ENCODE peak calls at places on chromosome 15, in five cellular contexts. O, N, Y, Z and E are unnamed samples. For H3K4me1, the result is how much of the 10 kb centered on the place peaks cover.

GRCh38 chr15:35545316-35545824 is 595 bp downstream of the DPH6 start:
- DNase-seq in O (peak), N (no peak), Y (no peak), Z (no peak), E (peak)

GRCh38 chr15:43133429-43134156 is at the start of gene TMEM62:
- DNase-seq in O (peak), N (peak), Y (peak), Z (peak), E (peak)

GRCh38 chr15:86772369-86773059 is 692.8 kb downstream of the AGBL1 start:
- DNase-seq in O (no peak), N (no peak), Y (no peak), Z (peak), E (no peak)

GRCh38 chr15:31781261-31781660 is 249.1 kb upstream of the CHRNA7 start:
- DNase-seq in O (no peak), N (no peak), Y (no peak), Z (no peak), E (no peak)

GRCh38 chr15:34122771-34123183 is 20.9 kb downstream of the PGBD4 start:
- DNase-seq in O (no peak), N (no peak), Y (no peak), Z (peak), E (peak)

GRCh38 chr15:58582150-58582549 is 150.4 kb downstream of the LIPC start:
- DNase-seq in O (no peak), N (no peak), Y (no peak), Z (no peak), E (no peak)

GRCh38 chr15:49064281-49064653 is 18.0 kb upstream of the SECISBP2L start:
- DNase-seq in O (no peak), N (no peak), Y (no peak), Z (no peak), E (no peak)

GRCh38 chr15:39054128-39054732 is 489.6 kb upstream of the RASGRP1 start:
- DNase-seq in O (no peak), N (no peak), Y (no peak), Z (no peak), E (no peak)

GRCh38 chr15:58306591-58307312 is 125.0 kb upstream of the LIPC start:
- DNase-seq in O (no peak), N (no peak), Y (no peak), Z (peak), E (peak)

GRCh38 chr15:85109333-85109732 is 127.7 kb downstream of the PDE8A start:
- DNase-seq in O (no peak), N (no peak), Y (no peak), Z (no peak), E (no peak)

GRCh38 chr15:63243776-63244175 is 33.6 kb upstream of the APH1B start:
- DNase-seq in O (no peak), N (no peak), Y (no peak), Z (no peak), E (no peak)

GRCh38 chr15:63244976-63245645 is 32.3 kb upstream of the APH1B start:
- DNase-seq in O (no peak), N (peak), Y (no peak), Z (no peak), E (no peak)

GRCh38 chr15:63246691-63247464 is 30.5 kb upstream of the APH1B start:
- DNase-seq in O (no peak), N (no peak), Y (no peak), Z (peak), E (peak)

GRCh38 chr15:63243101-63243500 is 34.3 kb upstream of the APH1B start:
- DNase-seq in O (no peak), N (no peak), Y (no peak), Z (no peak), E (no peak)

DNA sequence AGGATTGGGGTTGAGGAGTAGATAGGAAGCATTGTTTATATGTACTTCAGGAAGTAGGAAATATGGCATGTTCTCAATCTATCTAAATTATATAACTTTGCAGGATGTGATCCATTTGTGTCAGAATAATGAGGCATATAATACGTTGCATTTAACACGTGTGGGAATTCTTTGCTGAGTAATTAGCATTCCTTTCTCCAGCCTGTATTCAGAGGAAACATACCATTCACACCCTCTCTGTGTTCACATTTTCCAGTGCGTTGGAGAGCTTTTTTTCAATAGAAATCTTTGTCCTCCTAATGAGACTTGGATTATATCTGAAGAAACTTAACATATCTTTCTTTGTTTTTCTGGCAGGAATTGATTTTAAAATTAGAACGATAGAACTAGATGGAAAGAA is 33.0 kb upstream of the APH1B start:
- DNase-seq in O (no peak), N (no peak), Y (no peak), Z (peak), E (peak)
- H3K4me1 ChIP-seq in O (under half), N (under half), Y (under half), Z (under half), E (half or more)

DNA sequence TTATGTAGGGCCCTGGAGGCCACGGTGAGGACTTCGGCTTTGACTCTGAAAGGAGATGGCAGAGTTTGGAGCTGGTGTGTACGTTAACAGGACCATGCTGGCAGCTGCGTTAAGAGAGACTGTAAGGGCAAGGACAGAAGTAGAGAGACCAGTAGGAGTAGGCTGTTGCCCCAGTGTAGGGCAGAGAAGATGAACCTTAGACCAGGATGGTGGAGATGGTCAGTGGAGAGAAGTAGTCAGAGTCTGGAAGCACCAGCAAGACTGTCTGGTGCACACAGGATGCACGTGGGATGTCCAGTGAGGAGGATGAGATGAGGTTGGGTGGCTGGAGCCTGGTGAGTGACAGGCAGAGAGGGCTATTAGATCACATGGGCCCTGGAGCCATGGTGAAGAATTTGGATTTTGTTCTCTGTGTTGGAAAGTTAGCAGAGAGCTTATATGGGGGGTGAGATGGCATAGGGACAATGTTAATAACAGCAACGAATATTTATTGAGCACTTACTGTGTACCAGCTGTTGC is 150.1 kb downstream of the IGF1R start:
- DNase-seq in O (no peak), N (no peak), Y (no peak), Z (no peak), E (no peak)
- H3K4me1 ChIP-seq in O (under half), N (under half), Y (under half), Z (under half), E (half or more)

DNA sequence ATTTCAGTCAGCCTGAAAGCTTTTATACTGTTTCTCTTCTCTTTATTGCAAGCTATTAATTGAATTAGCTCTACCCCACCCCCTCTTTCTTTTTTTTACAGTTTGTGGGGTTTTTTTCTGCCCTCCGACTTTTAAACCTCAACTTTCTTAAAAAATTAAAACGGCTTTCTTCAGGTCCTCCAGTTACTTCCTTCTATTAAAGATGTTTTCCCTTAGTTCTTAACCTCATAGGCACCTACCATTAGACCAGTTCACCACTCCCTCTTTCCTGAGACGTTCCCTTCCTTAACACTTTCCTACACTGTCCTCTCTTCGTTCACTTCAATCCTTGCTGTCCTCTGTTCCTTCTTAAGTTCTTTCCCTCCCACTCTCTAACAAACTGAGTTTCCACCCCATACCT is 52.3 kb downstream of the ATP8B4 start:
- DNase-seq in O (no peak), N (no peak), Y (no peak), Z (no peak), E (no peak)
- H3K4me1 ChIP-seq in O (under half), N (under half), Y (under half), Z (under half), E (under half)

GRCh38 chr15:74777769-74778598 is 3.9 kb upstream of the CSK start:
- DNase-seq in O (no peak), N (no peak), Y (no peak), Z (no peak), E (no peak)
- H3K4me1 ChIP-seq in O (under half), N (half or more), Y (under half), Z (under half), E (half or more)

GRCh38 chr15:70763120-70763949 is at the start of gene UACA:
- DNase-seq in O (peak), N (peak), Y (peak), Z (peak), E (peak)

GRCh38 chr15:70761931-70762468 is 1.4 kb downstream of the UACA start:
- DNase-seq in O (no peak), N (no peak), Y (no peak), Z (no peak), E (no peak)

GRCh38 chr15:70762469-70763119 is 764 bp downstream of the UACA start:
- DNase-seq in O (peak), N (no peak), Y (peak), Z (peak), E (peak)

GRCh38 chr15:70758790-70759462 is 4.4 kb downstream of the UACA start:
- DNase-seq in O (no peak), N (no peak), Y (no peak), Z (no peak), E (no peak)

DNA sequence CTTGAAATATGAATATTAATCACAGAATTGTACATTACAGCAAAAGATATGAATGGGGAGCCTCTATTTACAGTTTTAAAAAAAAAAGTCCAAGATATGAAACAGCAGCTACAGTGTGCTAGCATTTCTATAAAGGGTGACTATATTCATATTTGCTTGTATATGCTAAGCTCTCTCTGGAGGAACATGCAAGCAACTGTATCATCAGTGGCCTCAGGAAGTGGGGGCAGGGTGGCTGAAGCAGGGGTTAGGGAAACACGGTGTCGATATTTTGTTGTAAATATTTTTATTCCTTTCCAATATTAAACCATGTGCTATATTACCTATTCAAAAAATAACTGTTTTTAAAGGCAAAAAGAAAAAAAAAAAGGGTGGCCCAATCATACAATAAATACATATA is 2.3 kb downstream of the UACA start:
- DNase-seq in O (no peak), N (no peak), Y (no peak), Z (no peak), E (no peak)
- H3K4me1 ChIP-seq in O (under half), N (under half), Y (under half), Z (under half), E (under half)

DNA sequence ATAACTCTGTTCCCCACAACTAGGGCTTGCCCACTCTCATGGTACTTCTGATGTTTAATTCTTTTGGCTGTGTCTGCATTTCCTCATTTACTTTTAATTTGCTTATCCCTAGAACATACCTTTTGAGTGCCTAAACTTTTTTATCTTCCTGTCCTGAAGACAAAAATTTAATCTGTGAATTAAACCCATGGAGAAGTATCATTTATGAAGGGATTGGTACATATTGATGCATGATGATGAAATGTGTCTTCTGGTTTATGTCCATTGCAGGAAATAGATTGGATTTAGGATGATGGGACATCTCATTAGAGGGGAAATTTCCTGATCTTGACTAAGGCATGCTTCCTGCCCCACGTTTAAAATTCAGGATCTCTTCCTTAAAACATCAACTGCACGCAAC is 109.5 kb downstream of the PGPEP1L start:
- DNase-seq in O (no peak), N (no peak), Y (no peak), Z (peak), E (no peak)
- H3K4me1 ChIP-seq in O (under half), N (under half), Y (under half), Z (under half), E (under half)

GRCh38 chr15:62110000-62110851 is 43.4 kb downstream of the C2CD4A start:
- DNase-seq in O (no peak), N (no peak), Y (no peak), Z (peak), E (peak)
- H3K4me1 ChIP-seq in O (under half), N (under half), Y (under half), Z (under half), E (under half)

DNA sequence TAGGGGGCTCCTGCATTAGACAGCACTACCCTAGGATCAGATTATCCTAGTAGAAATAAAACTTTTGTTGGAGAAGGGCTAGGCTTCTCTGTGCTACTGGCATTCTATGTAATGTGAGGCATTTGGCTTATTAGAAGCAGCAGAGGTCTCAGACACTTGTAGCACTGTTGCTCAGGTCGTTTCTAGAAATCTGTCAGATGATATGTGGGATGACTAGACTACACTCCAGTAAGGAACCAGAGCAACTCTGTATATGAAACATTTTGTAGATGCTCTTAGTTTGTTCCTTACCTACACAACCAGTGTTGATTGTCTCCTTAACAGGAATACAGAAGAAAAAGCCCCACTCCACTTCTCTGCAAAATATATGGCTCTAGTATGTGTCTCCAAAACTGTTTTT is 21.9 kb upstream of the FBXL22 start:
- DNase-seq in O (no peak), N (no peak), Y (no peak), Z (no peak), E (no peak)
- H3K4me1 ChIP-seq in O (under half), N (under half), Y (under half), Z (under half), E (under half)

GRCh38 chr15:75651810-75652543 is 4.3 kb downstream of the SNX33 start:
- DNase-seq in O (no peak), N (no peak), Y (no peak), Z (no peak), E (no peak)
- H3K4me1 ChIP-seq in O (under half), N (under half), Y (half or more), Z (half or more), E (under half)

GRCh38 chr15:64693134-64693533 is 82.3 kb downstream of the RBPMS2 start:
- DNase-seq in O (no peak), N (no peak), Y (peak), Z (peak), E (no peak)

GRCh38 chr15:64692166-64692565 is 83.2 kb downstream of the RBPMS2 start:
- DNase-seq in O (no peak), N (no peak), Y (peak), Z (no peak), E (no peak)

GRCh38 chr15:64695571-64695992 is 79.8 kb downstream of the RBPMS2 start:
- DNase-seq in O (no peak), N (no peak), Y (no peak), Z (no peak), E (no peak)

GRCh38 chr15:64697911-64698369 is 77.4 kb downstream of the RBPMS2 start:
- DNase-seq in O (no peak), N (no peak), Y (peak), Z (no peak), E (no peak)

DNA sequence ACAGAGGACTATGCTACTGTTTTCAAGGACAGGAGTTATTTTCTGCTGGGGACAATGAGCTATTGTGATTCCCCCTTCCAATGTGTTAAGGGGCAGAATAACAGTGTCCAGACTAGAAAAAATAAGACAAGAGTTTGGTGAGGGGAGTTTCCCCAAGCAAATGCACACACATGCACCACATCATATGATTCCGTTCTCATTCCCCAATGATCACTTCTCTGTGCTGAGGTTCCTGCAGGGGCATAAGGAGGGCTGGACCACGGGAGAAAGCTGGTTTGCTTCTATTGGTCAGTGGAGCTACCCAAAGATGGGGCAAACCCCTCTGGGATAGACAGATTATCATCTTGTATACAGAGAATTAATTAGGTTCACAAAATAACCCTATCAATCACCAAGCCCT is 80.6 kb downstream of the RBPMS2 start:
- DNase-seq in O (no peak), N (no peak), Y (no peak), Z (no peak), E (no peak)
- H3K4me1 ChIP-seq in O (under half), N (under half), Y (under half), Z (under half), E (under half)